ENCODE peak calls at places on chromosomes 4 and X, in nine cellular contexts. L is erythroblast, N is H1, W is NCI-H1092, X is COR-L47, H is amygdala, U is amniotic stem cell, B is heart left ventricle, K is left ventricle myocardium inferior. E is an unnamed sample.

GRCh38 chr4:101515566-101515965 is 168.2 kb upstream of the PPP3CA start:
- DNase-seq in L (no peak), N (no peak), W (no peak), X (no peak), H (no peak), U (no peak), B (no peak), K (no peak), E (no peak)

GRCh38 chr4:142372570-142373300 is 473.4 kb downstream of the INPP4B start:
- DNase-seq in L (no peak), N (no peak), W (no peak), X (no peak), H (no peak), U (no peak), B (no peak), K (no peak), E (no peak)

GRCh38 chr4:12555011-12555410 is 929.1 kb downstream of the RAB28 start:
- DNase-seq in L (no peak), N (no peak), W (no peak), X (no peak), H (no peak), U (no peak), B (no peak), K (no peak), E (no peak)

GRCh38 chr4:114398386-114398785 is 200.2 kb upstream of the UGT8 start:
- DNase-seq in L (no peak), N (no peak), W (no peak), X (no peak), H (no peak), U (no peak), B (no peak), K (no peak), E (no peak)

GRCh38 chrX:50586407-50586806 is 115.8 kb upstream of the DGKK start:
- DNase-seq in L (no peak), N (no peak), W (no peak), X (no peak), H (no peak), U (no peak), B (no peak), K (no peak), E (no peak)

GRCh38 chrX:52577464-52578173 is 60.8 kb upstream of the XAGE1B start:
- DNase-seq in L (no peak), N (no peak), W (no peak), X (no peak), H (no peak), U (no peak), B (no peak), K (no peak), E (no peak)

GRCh38 chrX:154016366-154017076 is 3.2 kb downstream of the IRAK1 start:
- DNase-seq in L (no peak), N (no peak), W (no peak), X (no peak), H (no peak), U (no peak), B (no peak), K (no peak), E (no peak)

GRCh38 chr4:150863456-150863855 is 151.6 kb downstream of the LRBA start:
- DNase-seq in L (no peak), N (no peak), W (no peak), X (no peak), H (no peak), U (no peak), B (no peak), K (no peak), E (no peak)

GRCh38 chrX:16771483-16772398 is 14.5 kb upstream of the TXLNG start:
- DNase-seq in L (peak), N (peak), W (no peak), X (no peak), H (no peak), U (peak), B (no peak), K (no peak), E (no peak)

GRCh38 chr4:146146918-146147317 is 28.6 kb upstream of the LSM6 start:
- DNase-seq in L (no peak), N (no peak), W (no peak), X (no peak), H (no peak), U (no peak), B (no peak), K (no peak), E (no peak)

GRCh38 chrX:80285131-80285773 is 135.0 kb upstream of the TENT5D start:
- DNase-seq in L (peak), N (peak), W (no peak), X (no peak), H (no peak), U (no peak), B (no peak), K (no peak), E (no peak)

GRCh38 chr4:128461300-128462103 is 173.9 kb upstream of the PGRMC2 start:
- DNase-seq in L (peak), N (no peak), W (no peak), X (no peak), H (no peak), U (peak), B (peak), K (no peak), E (peak)

GRCh38 chrX:12239356-12240082 is 101.2 kb downstream of the FRMPD4 start:
- DNase-seq in L (no peak), N (no peak), W (no peak), X (no peak), H (no peak), U (no peak), B (no peak), K (no peak), E (no peak)

GRCh38 chr4:19540859-19541258 is 710.8 kb upstream of the SLIT2 start:
- DNase-seq in L (no peak), N (no peak), W (no peak), X (no peak), H (no peak), U (no peak), B (no peak), K (no peak), E (no peak)

GRCh38 chr4:89598602-89599001 is 238.4 kb downstream of the SNCA start:
- DNase-seq in L (peak), N (no peak), W (peak), X (peak), H (no peak), U (no peak), B (no peak), K (no peak), E (no peak)

GRCh38 chr4:81599646-81600231 is 128.0 kb upstream of the RASGEF1B start:
- DNase-seq in L (no peak), N (no peak), W (no peak), X (no peak), H (no peak), U (no peak), B (no peak), K (no peak), E (no peak)

GRCh38 chr4:169124661-169125060 is 114.6 kb upstream of the CBR4 start:
- DNase-seq in L (no peak), N (no peak), W (no peak), X (no peak), H (no peak), U (no peak), B (no peak), K (no peak), E (no peak)

GRCh38 chr4:66591968-66592367 is 921.7 kb upstream of the EPHA5 start:
- DNase-seq in L (no peak), N (no peak), W (no peak), X (no peak), H (no peak), U (no peak), B (no peak), K (no peak), E (no peak)

GRCh38 chr4:10054571-10055041 is 33.3 kb upstream of the SLC2A9 start:
- DNase-seq in L (no peak), N (peak), W (no peak), X (no peak), H (no peak), U (no peak), B (no peak), K (no peak), E (no peak)

GRCh38 chrX:72001471-72001870 is 90.8 kb downstream of the NHSL2 start:
- DNase-seq in L (no peak), N (no peak), W (no peak), X (no peak), H (no peak), U (no peak), B (no peak), K (no peak), E (no peak)

GRCh38 chr4:119721878-119722277 is 93.3 kb upstream of the PDE5A start:
- DNase-seq in L (no peak), N (no peak), W (no peak), X (no peak), H (no peak), U (no peak), B (no peak), K (no peak), E (no peak)

GRCh38 chrX:87517571-87518141 is at the start of gene KLHL4:
- DNase-seq in L (no peak), N (peak), W (no peak), X (no peak), H (peak), U (no peak), B (peak), K (no peak), E (peak)

GRCh38 chrX:132463411-132463810 is 25.4 kb downstream of the MBNL3 start:
- DNase-seq in L (peak), N (peak), W (no peak), X (no peak), H (no peak), U (no peak), B (no peak), K (no peak), E (no peak)

GRCh38 chr4:54683616-54684346 is 26.0 kb downstream of the KIT start:
- DNase-seq in L (peak), N (no peak), W (no peak), X (no peak), H (no peak), U (no peak), B (no peak), K (no peak), E (no peak)

GRCh38 chr4:21596521-21596920 is 352.1 kb downstream of the KCNIP4 start:
- DNase-seq in L (no peak), N (no peak), W (no peak), X (peak), H (no peak), U (no peak), B (no peak), K (no peak), E (no peak)